ENCODE peak calls at places on chromosomes 3 and 15, in ten cellular contexts. N, R, M, E, S, F, W, A, C and P are unnamed samples.

GRCh38 chr3:29240248-29240647 is 40.6 kb upstream of the RBMS3 start:
- DNase-seq in C (no peak), E (peak; percentile 77), W (peak; percentile 60), S (no peak), A (no peak), F (no peak), R (peak; percentile 44), N (no peak), M (no peak), P (peak; percentile 41)

GRCh38 chr15:64133619-64134018 is 17.9 kb upstream of the SNX22 start:
- DNase-seq in M (no peak), F (no peak), E (no peak), R (no peak), C (no peak), A (no peak), N (no peak), W (no peak), S (no peak), P (no peak)

GRCh38 chr3:64740232-64740631 is 52.4 kb upstream of the ADAMTS9 start:
- DNase-seq in C (no peak), E (peak; percentile 36), A (no peak), S (no peak), F (no peak), N (no peak), M (no peak), W (peak; percentile 16), R (peak; percentile 69), P (peak; percentile 13)

GRCh38 chr3:185318136-185318535 is 44.8 kb upstream of the MAP3K13 start:
- DNase-seq in S (no peak), E (peak; percentile 77), R (no peak), M (no peak), C (no peak), W (no peak), F (no peak), N (no peak), A (no peak), P (peak; percentile 9)

GRCh38 chr3:23592961-23593931 is 212.5 kb upstream of the UBE2E1 start:
- DNase-seq in C (no peak), R (no peak), N (no peak), F (peak; percentile 47), S (no peak), E (no peak), M (no peak), A (no peak), W (no peak), P (no peak)

GRCh38 chr15:93997071-93997658 is 234.2 kb upstream of the MCTP2 start:
- DNase-seq in R (peak; percentile 59), M (no peak), W (no peak), F (no peak), N (no peak), A (no peak), E (no peak), S (no peak), C (no peak), P (peak; percentile 51)

GRCh38 chr3:158659454-158660237 is 12.8 kb downstream of the LXN start:
- DNase-seq in C (no peak), F (no peak), A (peak; percentile 31), S (no peak), W (peak; percentile 93), N (peak; percentile 49), M (peak; percentile 43), R (peak; percentile 85), E (peak; percentile 77), P (peak; percentile 74)

GRCh38 chr15:63544253-63545026 is 40.0 kb downstream of the USP3 start:
- DNase-seq in E (no peak), M (no peak), A (no peak), F (no peak), C (no peak), R (no peak), N (no peak), S (no peak), W (no peak), P (no peak)

GRCh38 chr15:47300035-47300434 is 417.3 kb upstream of the SEMA6D start:
- DNase-seq in A (no peak), W (no peak), C (no peak), N (no peak), S (no peak), F (no peak), R (no peak), E (no peak), M (no peak), P (no peak)

GRCh38 chr15:99476413-99477222 is 89.2 kb upstream of the MEF2A start:
- DNase-seq in W (peak; percentile 97), F (no peak), E (peak; percentile 100), N (no peak), A (no peak), R (peak; percentile 99), S (no peak), C (no peak), M (no peak), P (peak; percentile 97)